ENCODE peak calls at places on chromosomes 1 and 21, in eight cellular contexts. One of them, this sample, is unnamed.

GRCh38 chr21:25639167-25639921 is at the start of gene JAM2:
- DNase-seq in fibroblast of pulmonary artery: peak
- DNase-seq in A549: peak
- DNase-seq in stimulated activated CD4-positive, alpha-beta T cell treated with anti-CD3 and anti-CD28 coated beads, TNF-alpha, amount 100 ng/mL, for 48 hours: no peak
- DNase-seq in LoVo: no peak
- DNase-seq in COR-L47: peak
- DNase-seq in dorsolateral prefrontal cortex: peak
- DNase-seq in COLO829: no peak
- DNase-seq in this sample: peak

GRCh38 chr1:21536223-21536622 is 27.0 kb downstream of the ALPL start:
- DNase-seq in fibroblast of pulmonary artery: peak
- DNase-seq in A549: no peak
- DNase-seq in stimulated activated CD4-positive, alpha-beta T cell treated with anti-CD3 and anti-CD28 coated beads, TNF-alpha, amount 100 ng/mL, for 48 hours: no peak
- DNase-seq in LoVo: no peak
- DNase-seq in COR-L47: no peak
- DNase-seq in dorsolateral prefrontal cortex: no peak
- DNase-seq in COLO829: no peak
- DNase-seq in this sample: no peak

GRCh38 chr1:212285685-212286436 is 651 bp downstream of the PPP2R5A start:
- DNase-seq in fibroblast of pulmonary artery: peak
- DNase-seq in A549: peak
- DNase-seq in stimulated activated CD4-positive, alpha-beta T cell treated with anti-CD3 and anti-CD28 coated beads, TNF-alpha, amount 100 ng/mL, for 48 hours: peak
- DNase-seq in LoVo: peak
- DNase-seq in COR-L47: peak
- DNase-seq in dorsolateral prefrontal cortex: peak
- DNase-seq in COLO829: no peak
- DNase-seq in this sample: peak

GRCh38 chr1:2030076-2030870 is 11.1 kb downstream of the GABRD start:
- DNase-seq in fibroblast of pulmonary artery: no peak
- DNase-seq in A549: no peak
- DNase-seq in stimulated activated CD4-positive, alpha-beta T cell treated with anti-CD3 and anti-CD28 coated beads, TNF-alpha, amount 100 ng/mL, for 48 hours: no peak
- DNase-seq in LoVo: no peak
- DNase-seq in COR-L47: no peak
- DNase-seq in dorsolateral prefrontal cortex: no peak
- DNase-seq in COLO829: no peak
- DNase-seq in this sample: no peak

GRCh38 chr1:92877792-92878191 is 46.0 kb downstream of the RPL5 start:
- DNase-seq in fibroblast of pulmonary artery: no peak
- DNase-seq in A549: no peak
- DNase-seq in stimulated activated CD4-positive, alpha-beta T cell treated with anti-CD3 and anti-CD28 coated beads, TNF-alpha, amount 100 ng/mL, for 48 hours: no peak
- DNase-seq in LoVo: no peak
- DNase-seq in COR-L47: peak
- DNase-seq in dorsolateral prefrontal cortex: no peak
- DNase-seq in COLO829: no peak
- DNase-seq in this sample: no peak

GRCh38 chr1:24966724-24967346 is 36.8 kb upstream of the RUNX3 start:
- DNase-seq in fibroblast of pulmonary artery: peak
- DNase-seq in A549: peak
- DNase-seq in stimulated activated CD4-positive, alpha-beta T cell treated with anti-CD3 and anti-CD28 coated beads, TNF-alpha, amount 100 ng/mL, for 48 hours: peak
- DNase-seq in LoVo: no peak
- DNase-seq in COR-L47: no peak
- DNase-seq in dorsolateral prefrontal cortex: no peak
- DNase-seq in COLO829: no peak
- DNase-seq in this sample: peak

GRCh38 chr1:47442844-47443529 is 5.1 kb downstream of the FOXD2 start:
- DNase-seq in fibroblast of pulmonary artery: no peak
- DNase-seq in A549: no peak
- DNase-seq in stimulated activated CD4-positive, alpha-beta T cell treated with anti-CD3 and anti-CD28 coated beads, TNF-alpha, amount 100 ng/mL, for 48 hours: no peak
- DNase-seq in LoVo: no peak
- DNase-seq in COR-L47: no peak
- DNase-seq in dorsolateral prefrontal cortex: no peak
- DNase-seq in COLO829: no peak
- DNase-seq in this sample: no peak

GRCh38 chr21:33281101-33281652 is 15.0 kb downstream of the IL10RB start:
- DNase-seq in fibroblast of pulmonary artery: no peak
- DNase-seq in A549: no peak
- DNase-seq in stimulated activated CD4-positive, alpha-beta T cell treated with anti-CD3 and anti-CD28 coated beads, TNF-alpha, amount 100 ng/mL, for 48 hours: no peak
- DNase-seq in LoVo: no peak
- DNase-seq in COR-L47: no peak
- DNase-seq in dorsolateral prefrontal cortex: no peak
- DNase-seq in COLO829: no peak
- DNase-seq in this sample: no peak

GRCh38 chr1:167090289-167090942 is at the start of gene GPA33:
- DNase-seq in fibroblast of pulmonary artery: no peak
- DNase-seq in A549: no peak
- DNase-seq in stimulated activated CD4-positive, alpha-beta T cell treated with anti-CD3 and anti-CD28 coated beads, TNF-alpha, amount 100 ng/mL, for 48 hours: no peak
- DNase-seq in LoVo: peak
- DNase-seq in COR-L47: no peak
- DNase-seq in dorsolateral prefrontal cortex: no peak
- DNase-seq in COLO829: no peak
- DNase-seq in this sample: peak

GRCh38 chr1:247360116-247360898 is 28.6 kb upstream of the ZNF496 start:
- DNase-seq in fibroblast of pulmonary artery: no peak
- DNase-seq in A549: no peak
- DNase-seq in stimulated activated CD4-positive, alpha-beta T cell treated with anti-CD3 and anti-CD28 coated beads, TNF-alpha, amount 100 ng/mL, for 48 hours: no peak
- DNase-seq in LoVo: no peak
- DNase-seq in COR-L47: no peak
- DNase-seq in dorsolateral prefrontal cortex: no peak
- DNase-seq in COLO829: no peak
- DNase-seq in this sample: no peak

GRCh38 chr1:114492978-114493377 is 18.0 kb downstream of the TRIM33 start:
- DNase-seq in fibroblast of pulmonary artery: no peak
- DNase-seq in A549: no peak
- DNase-seq in stimulated activated CD4-positive, alpha-beta T cell treated with anti-CD3 and anti-CD28 coated beads, TNF-alpha, amount 100 ng/mL, for 48 hours: no peak
- DNase-seq in LoVo: no peak
- DNase-seq in COR-L47: no peak
- DNase-seq in dorsolateral prefrontal cortex: no peak
- DNase-seq in COLO829: no peak
- DNase-seq in this sample: no peak

GRCh38 chr1:67597336-67597735 is 87.7 kb upstream of the GADD45A start:
- DNase-seq in fibroblast of pulmonary artery: no peak
- DNase-seq in A549: no peak
- DNase-seq in stimulated activated CD4-positive, alpha-beta T cell treated with anti-CD3 and anti-CD28 coated beads, TNF-alpha, amount 100 ng/mL, for 48 hours: no peak
- DNase-seq in LoVo: no peak
- DNase-seq in COR-L47: no peak
- DNase-seq in dorsolateral prefrontal cortex: no peak
- DNase-seq in COLO829: no peak
- DNase-seq in this sample: no peak

GRCh38 chr1:116476321-116476720 is 94.5 kb downstream of the CD58 start:
- DNase-seq in fibroblast of pulmonary artery: no peak
- DNase-seq in A549: no peak
- DNase-seq in stimulated activated CD4-positive, alpha-beta T cell treated with anti-CD3 and anti-CD28 coated beads, TNF-alpha, amount 100 ng/mL, for 48 hours: no peak
- DNase-seq in LoVo: no peak
- DNase-seq in COR-L47: no peak
- DNase-seq in dorsolateral prefrontal cortex: no peak
- DNase-seq in COLO829: no peak
- DNase-seq in this sample: no peak

GRCh38 chr1:81654147-81654546 is 146.6 kb upstream of the ADGRL2 start:
- DNase-seq in fibroblast of pulmonary artery: peak
- DNase-seq in A549: no peak
- DNase-seq in stimulated activated CD4-positive, alpha-beta T cell treated with anti-CD3 and anti-CD28 coated beads, TNF-alpha, amount 100 ng/mL, for 48 hours: no peak
- DNase-seq in LoVo: no peak
- DNase-seq in COR-L47: no peak
- DNase-seq in dorsolateral prefrontal cortex: no peak
- DNase-seq in COLO829: no peak
- DNase-seq in this sample: no peak

GRCh38 chr1:191608367-191608766 is 549.9 kb upstream of the RGS18 start:
- DNase-seq in fibroblast of pulmonary artery: no peak
- DNase-seq in A549: peak
- DNase-seq in stimulated activated CD4-positive, alpha-beta T cell treated with anti-CD3 and anti-CD28 coated beads, TNF-alpha, amount 100 ng/mL, for 48 hours: no peak
- DNase-seq in LoVo: no peak
- DNase-seq in COR-L47: peak
- DNase-seq in dorsolateral prefrontal cortex: no peak
- DNase-seq in COLO829: no peak
- DNase-seq in this sample: no peak

GRCh38 chr1:156652131-156652991 is 10.4 kb downstream of the BCAN start:
- DNase-seq in fibroblast of pulmonary artery: peak
- DNase-seq in A549: no peak
- DNase-seq in stimulated activated CD4-positive, alpha-beta T cell treated with anti-CD3 and anti-CD28 coated beads, TNF-alpha, amount 100 ng/mL, for 48 hours: no peak
- DNase-seq in LoVo: no peak
- DNase-seq in COR-L47: no peak
- DNase-seq in dorsolateral prefrontal cortex: no peak
- DNase-seq in COLO829: no peak
- DNase-seq in this sample: no peak

GRCh38 chr21:43734830-43735229 is 15.9 kb downstream of the PDXK start:
- DNase-seq in fibroblast of pulmonary artery: peak
- DNase-seq in A549: no peak
- DNase-seq in stimulated activated CD4-positive, alpha-beta T cell treated with anti-CD3 and anti-CD28 coated beads, TNF-alpha, amount 100 ng/mL, for 48 hours: no peak
- DNase-seq in LoVo: no peak
- DNase-seq in COR-L47: no peak
- DNase-seq in dorsolateral prefrontal cortex: peak
- DNase-seq in COLO829: peak
- DNase-seq in this sample: no peak

GRCh38 chr21:45326834-45327457 is 39.3 kb upstream of the POFUT2 start:
- DNase-seq in fibroblast of pulmonary artery: no peak
- DNase-seq in A549: no peak
- DNase-seq in stimulated activated CD4-positive, alpha-beta T cell treated with anti-CD3 and anti-CD28 coated beads, TNF-alpha, amount 100 ng/mL, for 48 hours: no peak
- DNase-seq in LoVo: no peak
- DNase-seq in COR-L47: no peak
- DNase-seq in dorsolateral prefrontal cortex: no peak
- DNase-seq in COLO829: no peak
- DNase-seq in this sample: no peak

GRCh38 chr1:157201767-157202166 is 63.6 kb upstream of the ETV3 start:
- DNase-seq in fibroblast of pulmonary artery: no peak
- DNase-seq in A549: no peak
- DNase-seq in stimulated activated CD4-positive, alpha-beta T cell treated with anti-CD3 and anti-CD28 coated beads, TNF-alpha, amount 100 ng/mL, for 48 hours: no peak
- DNase-seq in LoVo: no peak
- DNase-seq in COR-L47: no peak
- DNase-seq in dorsolateral prefrontal cortex: no peak
- DNase-seq in COLO829: no peak
- DNase-seq in this sample: no peak

GRCh38 chr1:222464841-222465210 is 83.1 kb downstream of the HHIPL2 start:
- DNase-seq in fibroblast of pulmonary artery: peak
- DNase-seq in A549: peak
- DNase-seq in stimulated activated CD4-positive, alpha-beta T cell treated with anti-CD3 and anti-CD28 coated beads, TNF-alpha, amount 100 ng/mL, for 48 hours: peak
- DNase-seq in LoVo: no peak
- DNase-seq in COR-L47: peak
- DNase-seq in dorsolateral prefrontal cortex: peak
- DNase-seq in COLO829: peak
- DNase-seq in this sample: peak

GRCh38 chr1:233520510-233521191 is 93.3 kb upstream of the KCNK1 start:
- DNase-seq in fibroblast of pulmonary artery: no peak
- DNase-seq in A549: peak
- DNase-seq in stimulated activated CD4-positive, alpha-beta T cell treated with anti-CD3 and anti-CD28 coated beads, TNF-alpha, amount 100 ng/mL, for 48 hours: no peak
- DNase-seq in LoVo: peak
- DNase-seq in COR-L47: no peak
- DNase-seq in dorsolateral prefrontal cortex: no peak
- DNase-seq in COLO829: no peak
- DNase-seq in this sample: no peak

GRCh38 chr1:196160066-196160795 is 448.0 kb downstream of the KCNT2 start:
- DNase-seq in fibroblast of pulmonary artery: peak
- DNase-seq in A549: no peak
- DNase-seq in stimulated activated CD4-positive, alpha-beta T cell treated with anti-CD3 and anti-CD28 coated beads, TNF-alpha, amount 100 ng/mL, for 48 hours: no peak
- DNase-seq in LoVo: no peak
- DNase-seq in COR-L47: no peak
- DNase-seq in dorsolateral prefrontal cortex: no peak
- DNase-seq in COLO829: no peak
- DNase-seq in this sample: no peak

GRCh38 chr1:39640861-39641260 is 1.4 kb upstream of the HEYL start:
- DNase-seq in fibroblast of pulmonary artery: no peak
- DNase-seq in A549: no peak
- DNase-seq in stimulated activated CD4-positive, alpha-beta T cell treated with anti-CD3 and anti-CD28 coated beads, TNF-alpha, amount 100 ng/mL, for 48 hours: no peak
- DNase-seq in LoVo: no peak
- DNase-seq in COR-L47: no peak
- DNase-seq in dorsolateral prefrontal cortex: no peak
- DNase-seq in COLO829: no peak
- DNase-seq in this sample: no peak

GRCh38 chr1:39981957-39982356 is 27.0 kb downstream of the MFSD2A start:
- DNase-seq in fibroblast of pulmonary artery: peak
- DNase-seq in A549: peak
- DNase-seq in stimulated activated CD4-positive, alpha-beta T cell treated with anti-CD3 and anti-CD28 coated beads, TNF-alpha, amount 100 ng/mL, for 48 hours: no peak
- DNase-seq in LoVo: peak
- DNase-seq in COR-L47: no peak
- DNase-seq in dorsolateral prefrontal cortex: no peak
- DNase-seq in COLO829: peak
- DNase-seq in this sample: no peak

GRCh38 chr1:228360533-228361313 is 45.9 kb downstream of the TRIM11 start:
- DNase-seq in fibroblast of pulmonary artery: no peak
- DNase-seq in A549: no peak
- DNase-seq in stimulated activated CD4-positive, alpha-beta T cell treated with anti-CD3 and anti-CD28 coated beads, TNF-alpha, amount 100 ng/mL, for 48 hours: no peak
- DNase-seq in LoVo: no peak
- DNase-seq in COR-L47: no peak
- DNase-seq in dorsolateral prefrontal cortex: no peak
- DNase-seq in COLO829: no peak
- DNase-seq in this sample: no peak

GRCh38 chr1:159911668-159912067 is 11.7 kb upstream of the CFAP45 start:
- DNase-seq in fibroblast of pulmonary artery: no peak
- DNase-seq in A549: no peak
- DNase-seq in stimulated activated CD4-positive, alpha-beta T cell treated with anti-CD3 and anti-CD28 coated beads, TNF-alpha, amount 100 ng/mL, for 48 hours: no peak
- DNase-seq in LoVo: no peak
- DNase-seq in COR-L47: no peak
- DNase-seq in dorsolateral prefrontal cortex: no peak
- DNase-seq in COLO829: no peak
- DNase-seq in this sample: peak

GRCh38 chr1:185157599-185158469 is 867 bp downstream of the SWT1 start:
- DNase-seq in fibroblast of pulmonary artery: no peak
- DNase-seq in A549: peak
- DNase-seq in stimulated activated CD4-positive, alpha-beta T cell treated with anti-CD3 and anti-CD28 coated beads, TNF-alpha, amount 100 ng/mL, for 48 hours: no peak
- DNase-seq in LoVo: peak
- DNase-seq in COR-L47: peak
- DNase-seq in dorsolateral prefrontal cortex: no peak
- DNase-seq in COLO829: no peak
- DNase-seq in this sample: no peak

GRCh38 chr1:180136311-180136967 is 18.2 kb upstream of the QSOX1 start:
- DNase-seq in fibroblast of pulmonary artery: no peak
- DNase-seq in A549: no peak
- DNase-seq in stimulated activated CD4-positive, alpha-beta T cell treated with anti-CD3 and anti-CD28 coated beads, TNF-alpha, amount 100 ng/mL, for 48 hours: no peak
- DNase-seq in LoVo: no peak
- DNase-seq in COR-L47: no peak
- DNase-seq in dorsolateral prefrontal cortex: no peak
- DNase-seq in COLO829: no peak
- DNase-seq in this sample: no peak

GRCh38 chr1:155079210-155079486 is 511 bp downstream of the EFNA3 start:
- DNase-seq in fibroblast of pulmonary artery: no peak
- DNase-seq in A549: no peak
- DNase-seq in stimulated activated CD4-positive, alpha-beta T cell treated with anti-CD3 and anti-CD28 coated beads, TNF-alpha, amount 100 ng/mL, for 48 hours: no peak
- DNase-seq in LoVo: no peak
- DNase-seq in COR-L47: no peak
- DNase-seq in dorsolateral prefrontal cortex: no peak
- DNase-seq in COLO829: no peak
- DNase-seq in this sample: no peak

This sample was measured in activated T-cell treated with anti-CD3 and anti-CD28 coated beads, Interleukin-2, amount 50 U/mL, for 72 hours.